ENCODE peak calls at places on chromosome 10, in five cellular contexts. A is GM18507; T is stimulated activated CD4-positive, alpha-beta T cell treated with anti-CD3 and anti-CD28 coated beads, Interleukin-4, amount 100 ng/mL, for 4 hours; W is stimulated activated naive CD8-positive, alpha-beta T cell treated with anti-CD3 and anti-CD28 coated beads, Interleukin-15, amount 100 ng/mL, for 72 hours; D is NCI-H2171 treated with DMSO at 0.1 percent for 48 hours. X is an unnamed sample.

GRCh38 chr10:24292304-24293291 is 83.7 kb downstream of the KIAA1217 start:
- DNase-seq in A (no peak), T (no peak), W (no peak), D (peak), X (no peak)

GRCh38 chr10:62582098-62582705 is 208.0 kb downstream of the ZNF365 start:
- DNase-seq in A (no peak), T (no peak), W (no peak), D (no peak), X (no peak)

GRCh38 chr10:62388328-62388727 is 14.2 kb downstream of the ZNF365 start:
- DNase-seq in A (no peak), T (no peak), W (no peak), D (no peak), X (no peak)

GRCh38 chr10:49759787-49760551 is 2.2 kb downstream of the OGDHL start:
- DNase-seq in A (no peak), T (no peak), W (no peak), D (no peak), X (no peak)

GRCh38 chr10:103451091-103451801 is 924 bp downstream of the CALHM2 start:
- DNase-seq in A (peak), T (peak), W (peak), D (peak), X (peak)

GRCh38 chr10:108078263-108078662 is 913.8 kb upstream of the SORCS1 start:
- DNase-seq in A (no peak), T (no peak), W (no peak), D (no peak), X (no peak)

GRCh38 chr10:101766306-101766705 is 9.6 kb downstream of the FGF8 start:
- DNase-seq in A (no peak), T (no peak), W (no peak), D (no peak), X (no peak)

GRCh38 chr10:78944658-78945333 is 124.0 kb upstream of the ZMIZ1 start:
- DNase-seq in A (no peak), T (no peak), W (no peak), D (no peak), X (no peak)

GRCh38 chr10:109846832-109847231 is 76.5 kb downstream of the XPNPEP1 start:
- DNase-seq in A (no peak), T (no peak), W (no peak), D (no peak), X (no peak)

GRCh38 chr10:88952647-88953111 is at the start of gene ACTA2:
- DNase-seq in A (no peak), T (no peak), W (no peak), D (no peak), X (no peak)

GRCh38 chr10:118273662-118274061 is 68.5 kb downstream of the FAM204A start:
- DNase-seq in A (no peak), T (no peak), W (no peak), D (no peak), X (no peak)

GRCh38 chr10:35822316-35822715 is 180.2 kb upstream of the FZD8 start:
- DNase-seq in A (no peak), T (no peak), W (no peak), D (peak), X (no peak)

GRCh38 chr10:65894379-65894778 is 1031.5 kb upstream of the LRRTM3 start:
- DNase-seq in A (no peak), T (no peak), W (no peak), D (no peak), X (no peak)

GRCh38 chr10:126387931-126388911 is at the start of gene ADAM12:
- DNase-seq in A (no peak), T (no peak), W (no peak), D (no peak), X (no peak)

GRCh38 chr10:5292196-5292735 is 72.5 kb upstream of the UCN3 start:
- DNase-seq in A (no peak), T (peak), W (peak), D (no peak), X (no peak)

X was measured in GM12892.